ENCODE peak calls at places on chromosomes 16 and 17, in five cellular contexts. One of them, this sample, is unnamed.

GRCh38 chr16:9183682-9184353 is 92.4 kb downstream of the HAPSTR1 start:
- DNase-seq in H1: peak
- DNase-seq in IMR-90: no peak
- DNase-seq in mesenchymal stem cell: no peak
- DNase-seq in neuronal stem cell: no peak
- DNase-seq in this sample: no peak

GRCh38 chr17:73872816-73873215 is 228.6 kb upstream of the SDK2 start:
- DNase-seq in mesenchymal stem cell: no peak
- DNase-seq in neuronal stem cell: no peak
- DNase-seq in H1: no peak
- DNase-seq in IMR-90: no peak
- DNase-seq in this sample: no peak

GRCh38 chr17:69696645-69697044 is 282.1 kb downstream of the MAP2K6 start:
- DNase-seq in H1: no peak
- DNase-seq in IMR-90: peak
- DNase-seq in mesenchymal stem cell: no peak
- DNase-seq in neuronal stem cell: no peak
- DNase-seq in this sample: no peak

GRCh38 chr17:47847341-47848197 is 3.4 kb downstream of the SP6 start:
- DNase-seq in IMR-90: no peak
- DNase-seq in H1: peak
- DNase-seq in mesenchymal stem cell: no peak
- DNase-seq in neuronal stem cell: no peak
- DNase-seq in this sample: peak

GRCh38 chr17:78650093-78650715 is 73.0 kb upstream of the DNAH17 start:
- DNase-seq in mesenchymal stem cell: no peak
- DNase-seq in neuronal stem cell: no peak
- DNase-seq in H1: no peak
- DNase-seq in IMR-90: no peak
- DNase-seq in this sample: no peak

GRCh38 chr17:57045868-57046671 is 39.0 kb upstream of the AKAP1 start:
- DNase-seq in H1: no peak
- DNase-seq in IMR-90: no peak
- DNase-seq in mesenchymal stem cell: no peak
- DNase-seq in neuronal stem cell: no peak
- DNase-seq in this sample: peak

GRCh38 chr17:80693511-80693910 is 148.9 kb downstream of the RPTOR start:
- DNase-seq in neuronal stem cell: no peak
- DNase-seq in H1: no peak
- DNase-seq in IMR-90: no peak
- DNase-seq in mesenchymal stem cell: no peak
- DNase-seq in this sample: no peak

GRCh38 chr17:72399608-72400487 is 279.0 kb downstream of the SOX9 start:
- DNase-seq in neuronal stem cell: no peak
- DNase-seq in H1: no peak
- DNase-seq in IMR-90: no peak
- DNase-seq in mesenchymal stem cell: no peak
- DNase-seq in this sample: no peak

GRCh38 chr16:69544099-69544498 is 21.7 kb upstream of the NFAT5 start:
- DNase-seq in IMR-90: no peak
- DNase-seq in H1: no peak
- DNase-seq in neuronal stem cell: no peak
- DNase-seq in mesenchymal stem cell: no peak
- DNase-seq in this sample: no peak

GRCh38 chr16:47311738-47312505 is 148.9 kb downstream of the ITFG1 start:
- DNase-seq in IMR-90: peak
- DNase-seq in H1: no peak
- DNase-seq in mesenchymal stem cell: no peak
- DNase-seq in neuronal stem cell: no peak
- DNase-seq in this sample: no peak

GRCh38 chr16:23365602-23366240 is 63.6 kb downstream of the SCNN1B start:
- DNase-seq in H1: no peak
- DNase-seq in IMR-90: no peak
- DNase-seq in mesenchymal stem cell: no peak
- DNase-seq in neuronal stem cell: no peak
- DNase-seq in this sample: no peak

GRCh38 chr17:68431661-68432071 is 25.6 kb downstream of the WIPI1 start:
- DNase-seq in mesenchymal stem cell: peak
- DNase-seq in neuronal stem cell: no peak
- DNase-seq in IMR-90: peak
- DNase-seq in H1: peak
- DNase-seq in this sample: peak

GRCh38 chr17:65277576-65277975 is 140.4 kb downstream of the RGS9 start:
- DNase-seq in H1: no peak
- DNase-seq in IMR-90: peak
- DNase-seq in neuronal stem cell: no peak
- DNase-seq in mesenchymal stem cell: no peak
- DNase-seq in this sample: peak

GRCh38 chr17:37717627-37718382 is 27.1 kb downstream of the HNF1B start:
- DNase-seq in mesenchymal stem cell: no peak
- DNase-seq in H1: no peak
- DNase-seq in neuronal stem cell: no peak
- DNase-seq in IMR-90: no peak
- DNase-seq in this sample: no peak

GRCh38 chr16:20364051-20364450 is 11.5 kb upstream of the UMOD start:
- DNase-seq in neuronal stem cell: no peak
- DNase-seq in mesenchymal stem cell: no peak
- DNase-seq in IMR-90: no peak
- DNase-seq in H1: no peak
- DNase-seq in this sample: no peak

DNA sequence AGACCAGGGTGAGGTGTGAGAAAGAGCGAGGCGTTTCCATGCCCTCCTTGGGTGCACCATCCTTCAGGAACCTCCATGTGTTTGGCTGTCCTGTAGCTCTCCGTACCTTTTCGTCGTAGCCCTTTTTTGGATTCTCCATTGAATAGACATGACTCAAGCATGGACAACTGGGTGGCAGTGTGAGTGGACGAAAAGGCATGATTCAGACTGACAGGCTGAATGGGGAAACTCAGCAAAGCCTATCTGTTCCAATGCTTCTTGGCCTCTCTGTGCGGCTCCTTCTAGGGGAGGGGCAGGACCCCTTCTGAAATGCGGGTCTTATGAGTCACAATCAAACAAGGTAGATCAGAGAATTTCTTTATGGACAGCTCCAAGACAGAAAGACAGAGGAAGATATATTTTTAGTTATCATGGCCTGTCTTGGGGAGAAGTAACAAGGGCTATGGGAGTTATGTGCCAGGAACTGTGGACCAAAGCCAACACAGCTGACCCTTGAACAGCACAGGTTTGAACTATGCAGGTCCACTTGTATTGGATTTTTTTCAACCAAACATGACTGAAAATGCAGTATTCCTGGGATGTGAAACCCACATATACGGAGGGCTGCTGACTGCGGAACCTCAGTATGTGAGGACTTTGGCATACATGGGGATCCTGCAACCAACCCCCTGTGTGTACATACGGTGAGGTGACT is 22.9 kb downstream of the ADORA2B start:
- DNase-seq in IMR-90: no peak
- DNase-seq in mesenchymal stem cell: no peak
- DNase-seq in H1: no peak
- DNase-seq in neuronal stem cell: no peak
- DNase-seq in this sample: no peak
- H4K91ac ChIP-seq in IMR-90: no peak
- H4K91ac ChIP-seq in mesenchymal stem cell: no peak
- H4K91ac ChIP-seq in H1: peak
- H4K91ac ChIP-seq in neuronal stem cell: no peak
- H4K91ac ChIP-seq in this sample: no peak

DNA sequence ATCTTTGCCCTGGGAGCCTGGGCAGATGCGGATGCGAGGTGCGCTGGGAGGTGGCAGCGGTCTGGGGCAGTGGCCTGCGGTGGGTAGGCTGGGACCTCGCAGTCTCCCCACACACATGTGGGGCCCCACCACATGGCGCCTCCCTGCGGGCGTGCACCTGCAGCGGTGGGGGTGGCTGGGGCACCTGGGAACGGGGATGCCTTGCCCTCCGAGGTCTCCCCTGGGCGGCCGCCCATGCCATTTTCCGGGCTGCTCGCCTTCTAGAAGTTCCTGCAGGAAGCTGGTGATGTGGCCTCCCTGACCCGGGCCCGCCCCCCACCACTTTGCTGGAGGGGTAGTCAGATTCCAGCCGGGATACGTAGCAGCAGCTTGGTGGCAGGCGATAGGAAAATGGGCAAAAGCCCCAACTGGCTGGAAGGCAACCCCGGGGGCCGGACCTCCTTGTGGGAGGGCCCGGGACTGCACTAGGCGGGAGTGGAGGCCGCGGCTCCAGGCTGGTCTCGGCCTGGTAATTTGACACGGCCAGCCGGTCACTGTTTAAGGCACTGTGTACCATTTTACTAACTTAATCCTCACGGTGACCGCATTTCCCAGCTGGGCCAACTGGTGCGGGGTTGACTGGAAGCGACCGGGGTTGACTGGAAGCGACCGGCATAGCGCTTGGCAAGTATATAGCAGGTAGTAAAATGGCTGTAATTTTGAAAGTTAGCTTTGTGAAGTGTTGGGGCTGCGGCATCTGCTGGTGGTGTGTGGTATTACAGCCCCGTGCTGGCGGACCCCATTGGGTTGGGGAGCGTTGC is 38.5 kb downstream of the IGF2BP1 start:
- DNase-seq in IMR-90: peak
- DNase-seq in H1: peak
- DNase-seq in mesenchymal stem cell: peak
- DNase-seq in neuronal stem cell: no peak
- DNase-seq in this sample: peak
- H3K4me3 ChIP-seq in IMR-90: no peak
- H3K4me3 ChIP-seq in H1: no peak
- H3K4me3 ChIP-seq in mesenchymal stem cell: peak
- H3K4me3 ChIP-seq in neuronal stem cell: no peak
- H3K4me3 ChIP-seq in this sample: no peak

DNA sequence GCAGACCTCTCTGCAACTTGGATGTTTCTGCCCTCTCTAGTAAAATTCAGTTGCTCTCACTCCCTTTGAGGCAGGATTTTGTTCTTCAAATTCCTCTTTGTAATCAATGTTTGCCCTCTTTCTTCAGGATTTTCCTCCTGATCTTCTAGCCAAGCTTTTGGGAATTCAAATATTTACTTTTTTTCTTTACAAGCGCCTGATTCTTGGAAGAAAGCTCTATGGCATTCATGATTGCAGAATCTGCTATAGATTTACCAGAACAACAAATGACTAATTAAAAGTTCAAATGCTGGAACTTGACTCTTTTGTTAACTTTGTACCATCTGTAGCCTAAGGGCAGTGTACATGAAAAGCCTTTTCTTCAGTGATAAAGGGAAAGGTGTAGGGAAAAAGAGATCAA is 63.7 kb upstream of the SHISA6 start:
- DNase-seq in IMR-90: no peak
- DNase-seq in H1: no peak
- DNase-seq in neuronal stem cell: no peak
- DNase-seq in mesenchymal stem cell: no peak
- DNase-seq in this sample: no peak
- H3K4ac ChIP-seq in IMR-90: no peak
- H3K4ac ChIP-seq in H1: no peak
- H3K4ac ChIP-seq in neuronal stem cell: no peak
- H3K4ac ChIP-seq in mesenchymal stem cell: no peak
- H3K4ac ChIP-seq in this sample: no peak

GRCh38 chr16:85203462-85203813 is 91.2 kb upstream of the CIBAR2 start:
- DNase-seq in mesenchymal stem cell: no peak
- DNase-seq in H1: no peak
- DNase-seq in IMR-90: no peak
- DNase-seq in neuronal stem cell: no peak
- DNase-seq in this sample: no peak

GRCh38 chr16:85201566-85201965 is 89.3 kb upstream of the CIBAR2 start:
- DNase-seq in mesenchymal stem cell: no peak
- DNase-seq in H1: no peak
- DNase-seq in neuronal stem cell: no peak
- DNase-seq in IMR-90: peak
- DNase-seq in this sample: no peak

GRCh38 chr16:85202051-85202601 is 89.9 kb upstream of the CIBAR2 start:
- DNase-seq in mesenchymal stem cell: no peak
- DNase-seq in IMR-90: no peak
- DNase-seq in H1: peak
- DNase-seq in neuronal stem cell: no peak
- DNase-seq in this sample: no peak

GRCh38 chr16:85204242-85205010 is 92.2 kb upstream of the CIBAR2 start:
- DNase-seq in IMR-90: peak
- DNase-seq in neuronal stem cell: no peak
- DNase-seq in mesenchymal stem cell: peak
- DNase-seq in H1: no peak
- DNase-seq in this sample: no peak

GRCh38 chr16:85202631-85203461 is 90.6 kb upstream of the CIBAR2 start:
- DNase-seq in H1: no peak
- DNase-seq in IMR-90: peak
- DNase-seq in mesenchymal stem cell: peak
- DNase-seq in neuronal stem cell: peak
- DNase-seq in this sample: no peak
- H4K91ac ChIP-seq in H1: peak
- H4K91ac ChIP-seq in IMR-90: peak
- H4K91ac ChIP-seq in mesenchymal stem cell: peak
- H4K91ac ChIP-seq in neuronal stem cell: peak
- H4K91ac ChIP-seq in this sample: peak

GRCh38 chr16:50741225-50741807 is 570 bp upstream of the CYLD start:
- DNase-seq in mesenchymal stem cell: no peak
- DNase-seq in IMR-90: no peak
- DNase-seq in neuronal stem cell: no peak
- DNase-seq in H1: no peak
- DNase-seq in this sample: no peak

GRCh38 chr16:50742521-50743150 is 750 bp downstream of the CYLD start:
- DNase-seq in mesenchymal stem cell: peak
- DNase-seq in H1: peak
- DNase-seq in IMR-90: peak
- DNase-seq in neuronal stem cell: no peak
- DNase-seq in this sample: no peak

GRCh38 chr16:50739031-50739430 is 2.9 kb upstream of the CYLD start:
- DNase-seq in mesenchymal stem cell: no peak
- DNase-seq in H1: no peak
- DNase-seq in neuronal stem cell: no peak
- DNase-seq in IMR-90: no peak
- DNase-seq in this sample: no peak

GRCh38 chr16:50741808-50742520 is at the start of gene CYLD:
- DNase-seq in neuronal stem cell: peak
- DNase-seq in mesenchymal stem cell: peak
- DNase-seq in H1: peak
- DNase-seq in IMR-90: peak
- DNase-seq in this sample: peak

DNA sequence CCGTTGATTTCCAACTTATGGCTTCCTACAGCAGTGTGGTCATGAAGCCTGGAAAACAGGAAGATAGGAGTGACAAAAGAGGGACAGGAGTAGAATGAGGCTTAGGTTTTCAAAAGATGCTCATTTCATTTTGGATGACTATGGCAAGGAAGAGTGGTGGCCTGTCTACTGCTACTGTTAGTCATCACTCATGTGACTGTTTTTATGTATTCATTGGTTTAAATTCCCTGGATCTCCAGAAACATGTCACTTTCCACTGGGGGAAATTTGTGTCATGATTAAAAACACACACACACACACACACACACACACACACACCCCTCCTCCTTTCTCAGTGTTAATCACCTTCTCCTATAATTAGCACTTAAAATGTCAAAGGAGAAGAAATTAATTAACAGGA is 1.1 kb upstream of the CYLD start:
- DNase-seq in IMR-90: no peak
- DNase-seq in H1: no peak
- DNase-seq in mesenchymal stem cell: peak
- DNase-seq in neuronal stem cell: no peak
- DNase-seq in this sample: no peak
- H3K4me3 ChIP-seq in IMR-90: no peak
- H3K4me3 ChIP-seq in H1: no peak
- H3K4me3 ChIP-seq in mesenchymal stem cell: peak
- H3K4me3 ChIP-seq in neuronal stem cell: no peak
- H3K4me3 ChIP-seq in this sample: no peak

This sample was measured in trophoblast cell.